ENCODE peak calls at places on chromosomes 7 and 10, in five cellular contexts. Y is stimulated activated CD4-positive, alpha-beta T cell treated with anti-CD3 and anti-CD28 coated beads, Interleukin-2, amount 100 ng/mL, for 24 hours; M is AG04450; I is suprapubic skin; S is stimulated activated CD8-positive, alpha-beta memory T cell treated with anti-CD3 and anti-CD28 coated beads, Interleukin-7, amount 100 ng/mL, for 4 hours. X is an unnamed sample.

GRCh38 chr7:91913612-91914011 is 27.1 kb upstream of the AKAP9 start:
- DNase-seq in S (no peak), I (no peak), Y (no peak), M (no peak), X (no peak)

GRCh38 chr7:141609566-141609965 is 58.4 kb downstream of the AGK start:
- DNase-seq in Y (no peak), I (no peak), M (no peak), S (no peak), X (no peak)

GRCh38 chr7:3162286-3162685 is 118.6 kb upstream of the CARD11 start:
- DNase-seq in Y (no peak), I (no peak), S (no peak), M (no peak), X (no peak)

GRCh38 chr10:110167149-110167548 is 40.3 kb upstream of the MXI1 start:
- DNase-seq in Y (no peak), M (no peak), S (no peak), I (no peak), X (no peak)

GRCh38 chr7:75937958-75938786 is 23.2 kb downstream of the POR start:
- DNase-seq in M (peak; percentile 75), I (peak; percentile 82), Y (no peak), S (no peak), X (no peak)

GRCh38 chr7:135023622-135024021 is 37.3 kb downstream of the AGBL3 start:
- DNase-seq in I (no peak), M (no peak), Y (no peak), S (no peak), X (no peak)

GRCh38 chr7:77887567-77887966 is 89.0 kb downstream of the PHTF2 start:
- DNase-seq in M (no peak), S (no peak), Y (no peak), I (no peak), X (no peak)

GRCh38 chr7:75599244-75599771 is 107.2 kb downstream of the SPDYE5 start:
- DNase-seq in I (no peak), S (no peak), Y (no peak), M (no peak), X (no peak)

GRCh38 chr10:132939957-132940790 is 2.2 kb downstream of the CFAP46 start:
- DNase-seq in S (no peak), M (peak; percentile 11), Y (peak; percentile 55), I (no peak), X (no peak)